ENCODE peak calls at places on chromosomes 3 and 15, in seven cellular contexts. B, M, J, X, V, P and E are unnamed samples.

GRCh38 chr15:29821416-29822099 is 710 bp downstream of the TJP1 start:
- DNase-seq in V (peak; percentile 89), M (no peak), J (peak; percentile 21), P (peak; percentile 92), B (peak; percentile 51), X (peak; percentile 81), E (no peak)

GRCh38 chr3:150917941-150918340 is 12.7 kb upstream of the MINDY4B start:
- DNase-seq in M (no peak), J (no peak), B (no peak), V (no peak), X (no peak), P (no peak), E (no peak)

GRCh38 chr3:100210777-100211145 is 50.0 kb upstream of the TBC1D23 start:
- DNase-seq in X (peak; percentile 56), J (no peak), P (no peak), M (peak; percentile 56), V (no peak), B (no peak), E (peak; percentile 73)

GRCh38 chr3:12280333-12280732 is 8.5 kb upstream of the PPARG start:
- DNase-seq in P (no peak), V (no peak), B (no peak), M (no peak), J (no peak), X (no peak), E (no peak)

GRCh38 chr15:81322708-81323253 is 1.2 kb downstream of the STARD5 start:
- DNase-seq in B (no peak), P (no peak), V (no peak), J (no peak), M (no peak), X (no peak), E (no peak)

GRCh38 chr3:162338514-162338913 is 841.9 kb downstream of the OTOL1 start:
- DNase-seq in X (no peak), P (no peak), M (no peak), V (no peak), B (no peak), J (no peak), E (no peak)

GRCh38 chr3:170222647-170223541 is 670 bp downstream of the PRKCI start:
- DNase-seq in B (peak; percentile 55), P (peak; percentile 42), M (peak; percentile 76), X (peak; percentile 59), J (peak; percentile 67), V (no peak), E (peak; percentile 38)

GRCh38 chr3:69731080-69731479 is 8.2 kb upstream of the MITF start:
- DNase-seq in X (no peak), J (no peak), B (no peak), M (no peak), V (no peak), P (no peak), E (no peak)

GRCh38 chr15:52566889-52567288 is 1.9 kb downstream of the ARPP19 start:
- DNase-seq in P (no peak), V (no peak), X (no peak), J (no peak), B (no peak), M (no peak), E (no peak)

GRCh38 chr15:101014276-101014675 is 95.1 kb downstream of the LRRK1 start:
- DNase-seq in B (peak; percentile 95), V (peak; percentile 64), P (no peak), J (no peak), M (no peak), X (peak; percentile 33), E (no peak)

GRCh38 chr3:114272271-114272670 is 21.6 kb upstream of the TIGIT start:
- DNase-seq in X (no peak), M (no peak), B (no peak), J (no peak), V (no peak), P (no peak), E (no peak)

GRCh38 chr15:73732911-73733310 is 20.2 kb downstream of the INSYN1 start:
- DNase-seq in J (no peak), M (no peak), P (no peak), V (no peak), B (no peak), X (no peak), E (no peak)

GRCh38 chr15:40047413-40048154 is 8.6 kb upstream of the SRP14 start:
- DNase-seq in M (peak; percentile 50), J (peak; percentile 39), P (peak; percentile 97), B (no peak), V (peak; percentile 87), X (no peak), E (no peak)

GRCh38 chr3:123272547-123272946 is 70.8 kb downstream of the SEC22A start:
- DNase-seq in J (no peak), M (no peak), B (no peak), P (peak; percentile 22), V (no peak), X (no peak), E (no peak)

GRCh38 chr3:43735618-43736017 is 44.9 kb downstream of the ABHD5 start:
- DNase-seq in M (no peak), X (no peak), B (no peak), P (no peak), J (no peak), V (no peak), E (no peak)

GRCh38 chr3:61464785-61465184 is 96.6 kb upstream of the PTPRG start:
- DNase-seq in X (no peak), J (no peak), M (no peak), P (no peak), V (no peak), B (no peak), E (no peak)

GRCh38 chr3:123559040-123559861 is 25.6 kb downstream of the HACD2 start:
- DNase-seq in B (no peak), V (no peak), P (peak; percentile 58), M (peak; percentile 72), X (no peak), J (peak; percentile 64), E (peak; percentile 46)

GRCh38 chr3:191066669-191067068 is 132.4 kb upstream of the OSTN start:
- DNase-seq in M (no peak), B (no peak), J (no peak), V (no peak), P (peak; percentile 85), X (no peak), E (no peak)

GRCh38 chr3:160825311-160825800 is 69.3 kb downstream of the PPM1L start:
- DNase-seq in B (no peak), X (no peak), V (no peak), M (no peak), J (no peak), P (no peak), E (no peak)

GRCh38 chr3:24272408-24272807 is 222.2 kb downstream of the THRB start:
- DNase-seq in P (peak; percentile 53), B (no peak), J (no peak), X (no peak), V (no peak), M (no peak), E (no peak)

GRCh38 chr3:124322309-124322880 is 330.5 kb upstream of the ROPN1 start:
- DNase-seq in X (no peak), V (no peak), P (no peak), M (no peak), J (no peak), B (no peak), E (no peak)

GRCh38 chr3:23548706-23549105 is 257.0 kb upstream of the UBE2E1 start:
- DNase-seq in P (no peak), X (no peak), J (no peak), B (no peak), M (no peak), V (no peak), E (no peak)

GRCh38 chr3:165748094-165748493 is 89.1 kb downstream of the BCHE start:
- DNase-seq in P (no peak), V (no peak), B (no peak), J (no peak), X (no peak), M (no peak), E (no peak)

GRCh38 chr3:13244695-13245449 is 171.6 kb upstream of the IQSEC1 start:
- DNase-seq in B (no peak), M (no peak), P (peak; percentile 63), J (no peak), V (no peak), X (no peak), E (no peak)